ENCODE peak calls at places on chromosome 4, in seven cellular contexts. E is adipocyte; G is IMR-90; A is activated CD8-positive, alpha-beta T cell treated with anti-CD3 and anti-CD28 coated beads, Interleukin-2, amount 10 ng/mL, durations not matched to agents 7 days and 5 days; U is activated naive CD4-positive, alpha-beta T cell treated with anti-CD3 and anti-CD28 coated beads for 36 hours; S is MG63; L is H7. R is an unnamed sample.

GRCh38 chr4:65943076-65943475 is 272.8 kb upstream of the EPHA5 start:
- DNase-seq in E (peak; percentile 56), G (no peak), A (no peak), U (no peak), S (no peak), L (peak; percentile 5), R (no peak)

GRCh38 chr4:54322817-54323417 is 93.8 kb downstream of the PDGFRA start:
- DNase-seq in E (peak; percentile 88), G (peak; percentile 59), A (peak; percentile 67), U (peak; percentile 78), S (peak; percentile 74), L (peak; percentile 83), R (peak; percentile 74)

GRCh38 chr4:164293776-164294175 is 460.2 kb upstream of the SMIM31 start:
- DNase-seq in E (no peak), G (no peak), A (no peak), U (no peak), S (peak; percentile 69), L (no peak), R (no peak)

GRCh38 chr4:11843340-11843739 is 414.6 kb upstream of the HS3ST1 start:
- DNase-seq in E (no peak), G (no peak), A (no peak), U (no peak), S (no peak), L (no peak), R (no peak)

GRCh38 chr4:20809796-20810195 is 109.5 kb downstream of the PACRGL start:
- DNase-seq in E (no peak), G (no peak), A (no peak), U (no peak), S (no peak), L (peak; percentile 4), R (no peak)

GRCh38 chr4:48027653-48028052 is 11.1 kb downstream of the NIPAL1 start:
- DNase-seq in E (no peak), G (no peak), A (no peak), U (no peak), S (no peak), L (no peak), R (no peak)

GRCh38 chr4:127162741-127163140 is 470.0 kb upstream of the INTU start:
- DNase-seq in E (peak; percentile 94), G (peak; percentile 86), A (no peak), U (no peak), S (no peak), L (no peak), R (no peak)

GRCh38 chr4:182189107-182189878 is 53.9 kb upstream of the TENM3 start:
- DNase-seq in E (peak; percentile 65), G (peak; percentile 94), A (no peak), U (no peak), S (peak; percentile 74), L (no peak), R (peak; percentile 38)

GRCh38 chr4:118968006-118968405 is 79.4 kb downstream of the SYNPO2 start:
- DNase-seq in E (peak; percentile 94), G (peak; percentile 87), A (peak; percentile 41), U (no peak), S (peak; percentile 9), L (peak; percentile 26), R (no peak)

GRCh38 chr4:136863756-136864155 is 668.5 kb downstream of the PCDH18 start:
- DNase-seq in E (peak; percentile 16), G (peak; percentile 3), A (no peak), U (no peak), S (no peak), L (no peak), R (no peak)

GRCh38 chr4:53315300-53315699 is 50.6 kb downstream of the SCFD2 start:
- DNase-seq in E (no peak), G (no peak), A (no peak), U (no peak), S (no peak), L (no peak), R (no peak)